ENCODE peak calls at places on chromosome 3, in seven cellular contexts. E, N, B, Z, H, U and T are unnamed samples.

GRCh38 chr3:128237348-128238099 is 84.2 kb downstream of the EEFSEC start:
- DNase-seq in E (no peak), N (no peak), B (no peak), Z (no peak), H (no peak), U (no peak), T (no peak)

GRCh38 chr3:133448478-133449122 is 48.7 kb downstream of the BFSP2 start:
- DNase-seq in E (no peak), N (no peak), B (no peak), Z (peak), H (peak), U (no peak), T (peak)

GRCh38 chr3:66041116-66041515 is 2.4 kb upstream of the MAGI1 start:
- DNase-seq in E (no peak), N (no peak), B (no peak), Z (no peak), H (no peak), U (no peak), T (no peak)

GRCh38 chr3:145219355-145220196 is 941.4 kb downstream of the PLOD2 start:
- DNase-seq in E (no peak), N (no peak), B (no peak), Z (no peak), H (no peak), U (no peak), T (no peak)

GRCh38 chr3:9747267-9747666 is 2.5 kb upstream of the OGG1 start:
- DNase-seq in E (no peak), N (no peak), B (peak), Z (no peak), H (no peak), U (no peak), T (no peak)

GRCh38 chr3:14145670-14146380 is 21.0 kb downstream of the TMEM43 start:
- DNase-seq in E (no peak), N (no peak), B (no peak), Z (no peak), H (no peak), U (peak), T (no peak)

GRCh38 chr3:181052256-181052655 is 62.7 kb upstream of the DNAJC19 start:
- DNase-seq in E (no peak), N (no peak), B (no peak), Z (no peak), H (no peak), U (no peak), T (no peak)

GRCh38 chr3:51581529-51581928 is 43.0 kb downstream of the RAD54L2 start:
- DNase-seq in E (no peak), N (no peak), B (no peak), Z (no peak), H (no peak), U (no peak), T (no peak)

GRCh38 chr3:104596551-104596950 is 770.2 kb upstream of the ALCAM start:
- DNase-seq in E (peak), N (no peak), B (peak), Z (no peak), H (peak), U (peak), T (no peak)

GRCh38 chr3:138348950-138349739 is 766 bp downstream of the MRAS start:
- DNase-seq in E (no peak), N (no peak), B (no peak), Z (no peak), H (no peak), U (peak), T (no peak)

GRCh38 chr3:113405180-113405579 is 36.1 kb downstream of the CFAP44 start:
- DNase-seq in E (peak), N (no peak), B (peak), Z (no peak), H (no peak), U (no peak), T (no peak)

GRCh38 chr3:150519026-150519425 is 27.3 kb downstream of the SERP1 start:
- DNase-seq in E (no peak), N (no peak), B (no peak), Z (no peak), H (no peak), U (no peak), T (no peak)

GRCh38 chr3:104763007-104763406 is 603.7 kb upstream of the ALCAM start:
- DNase-seq in E (peak), N (no peak), B (no peak), Z (no peak), H (no peak), U (no peak), T (no peak)

GRCh38 chr3:14761121-14761672 is 57.6 kb upstream of the FGD5 start:
- DNase-seq in E (no peak), N (no peak), B (no peak), Z (no peak), H (no peak), U (peak), T (no peak)

GRCh38 chr3:42701371-42702065 is 1.1 kb downstream of the HHATL start:
- DNase-seq in E (no peak), N (no peak), B (no peak), Z (peak), H (peak), U (peak), T (peak)

GRCh38 chr3:8481380-8481779 is 20.2 kb upstream of the LMCD1 start:
- DNase-seq in E (no peak), N (no peak), B (no peak), Z (no peak), H (no peak), U (no peak), T (no peak)

GRCh38 chr3:45026038-45026437 is at the start of gene CLEC3B:
- DNase-seq in E (peak), N (peak), B (peak), Z (no peak), H (no peak), U (no peak), T (no peak)

GRCh38 chr3:24242012-24242698 is 252.5 kb downstream of the THRB start:
- DNase-seq in E (peak), N (peak), B (peak), Z (no peak), H (no peak), U (no peak), T (no peak)

GRCh38 chr3:99938270-99938955 is 120.8 kb downstream of the CMSS1 start:
- DNase-seq in E (no peak), N (no peak), B (no peak), Z (no peak), H (no peak), U (no peak), T (no peak)

GRCh38 chr3:43855674-43856299 is 165.0 kb downstream of the ABHD5 start:
- DNase-seq in E (no peak), N (no peak), B (no peak), Z (peak), H (peak), U (peak), T (peak)

GRCh38 chr3:152436707-152437615 is 168.2 kb downstream of the MBNL1 start:
- DNase-seq in E (peak), N (no peak), B (no peak), Z (no peak), H (no peak), U (no peak), T (no peak)

GRCh38 chr3:188839187-188839695 is 332.5 kb upstream of the TPRG1 start:
- DNase-seq in E (no peak), N (no peak), B (no peak), Z (no peak), H (no peak), U (no peak), T (no peak)

GRCh38 chr3:10391391-10391790 is 70.5 kb upstream of the SEC13 start:
- DNase-seq in E (no peak), N (no peak), B (no peak), Z (no peak), H (no peak), U (no peak), T (peak)

GRCh38 chr3:149603126-149604074 is 54.4 kb downstream of the WWTR1 start:
- DNase-seq in E (no peak), N (no peak), B (no peak), Z (no peak), H (no peak), U (peak), T (no peak)